ENCODE peak calls at places on chromosomes 4 and X, in six cellular contexts. F, O, U, N, T and V are unnamed samples.

GRCh38 chrX:79235899-79236298 is 91.4 kb downstream of the GPR174 start:
- DNase-seq in O (no peak), T (no peak), U (no peak), F (no peak), N (no peak), V (no peak)

GRCh38 chr4:123495530-123495929 is 98.9 kb downstream of the SPRY1 start:
- DNase-seq in O (no peak), F (no peak), T (no peak), N (no peak), U (peak; percentile 33), V (peak; percentile 41)

GRCh38 chr4:81470456-81471327 is 1.0 kb downstream of the RASGEF1B start:
- DNase-seq in T (peak; percentile 14), N (no peak), U (no peak), F (no peak), O (peak; percentile 64), V (peak; percentile 82)

GRCh38 chr4:66972087-66972486 is 573.2 kb downstream of the CENPC start:
- DNase-seq in O (no peak), N (no peak), T (no peak), U (no peak), F (peak; percentile 4), V (no peak)

GRCh38 chr4:93791570-93792195 is 36.9 kb upstream of the ATOH1 start:
- DNase-seq in F (peak; percentile 9), U (peak; percentile 48), N (no peak), O (peak; percentile 64), T (peak; percentile 2), V (peak; percentile 62)

GRCh38 chrX:135490979-135491514 is 29.4 kb upstream of the INTS6L start:
- DNase-seq in O (no peak), N (no peak), U (no peak), T (no peak), F (no peak), V (no peak)

GRCh38 chrX:11137543-11138139 is 26.5 kb downstream of the HCCS start:
- DNase-seq in N (no peak), O (no peak), T (no peak), F (no peak), U (peak; percentile 3), V (peak; percentile 29)

GRCh38 chrX:153968754-153969124 is 2.9 kb downstream of the HCFC1 start:
- DNase-seq in O (peak; percentile 46), N (no peak), T (no peak), F (no peak), U (no peak), V (no peak)

GRCh38 chrX:155069414-155069813 is 1.5 kb downstream of the CMC4 start:
- DNase-seq in T (no peak), O (no peak), N (no peak), U (no peak), F (no peak), V (no peak)

GRCh38 chr4:76257824-76258223 is 6.3 kb downstream of the FAM47E start:
- DNase-seq in N (no peak), T (no peak), U (no peak), O (no peak), F (no peak), V (no peak)

GRCh38 chr4:110201502-110201901 is 3.1 kb upstream of the ELOVL6 start:
- DNase-seq in F (no peak), T (no peak), O (no peak), U (no peak), N (no peak), V (no peak)

GRCh38 chr4:147370473-147370872 is 110.4 kb upstream of the EDNRA start:
- DNase-seq in O (no peak), U (peak; percentile 89), F (peak; percentile 55), N (no peak), T (no peak), V (peak; percentile 57)

GRCh38 chr4:653080-653821 is 20.8 kb downstream of the ATP5ME start:
- DNase-seq in N (no peak), U (no peak), T (no peak), O (no peak), F (no peak), V (no peak)

GRCh38 chr4:149112109-149112508 is 669.9 kb upstream of the NR3C2 start:
- DNase-seq in F (no peak), U (no peak), O (no peak), N (no peak), T (no peak), V (no peak)

GRCh38 chrX:40105016-40105790 is 7.4 kb upstream of the BCOR start:
- DNase-seq in O (peak; percentile 57), U (no peak), N (no peak), F (no peak), T (peak; percentile 55), V (peak; percentile 42)

GRCh38 chr4:95638920-95639501 is 90.2 kb upstream of the UNC5C start:
- DNase-seq in N (no peak), O (no peak), T (no peak), F (no peak), U (no peak), V (no peak)

GRCh38 chrX:40092808-40093435 is 4.8 kb downstream of the BCOR start:
- DNase-seq in U (no peak), N (no peak), T (no peak), O (no peak), F (no peak), V (no peak)

GRCh38 chrX:118271770-118272169 is 74.1 kb upstream of the WDR44 start:
- DNase-seq in T (no peak), F (no peak), U (no peak), N (no peak), O (no peak), V (no peak)